ENCODE peak calls at places on chromosomes 6 and 20, in seven cellular contexts. X is IMR-90, A is mesendoderm, P is neuronal stem cell, F is H1, D is trophoblast cell, M is H9. O is an unnamed sample.

GRCh38 chr6:119307041-119307440 is 42.5 kb downstream of the MAN1A1 start:
- DNase-seq in F (no peak), A (no peak), M (no peak), X (no peak), P (no peak), D (no peak), O (no peak)

GRCh38 chr6:6683964-6684363 is 95.4 kb downstream of the LY86 start:
- DNase-seq in X (no peak), A (no peak), P (no peak), M (no peak), F (no peak), D (no peak), O (no peak)

GRCh38 chr6:15171026-15171425 is 74.8 kb upstream of the JARID2 start:
- DNase-seq in F (no peak), A (no peak), D (no peak), M (no peak), X (no peak), P (peak), O (no peak)

GRCh38 chr6:9647599-9647998 is 767.3 kb downstream of the TFAP2A start:
- DNase-seq in F (no peak), M (no peak), P (no peak), X (peak), A (no peak), D (peak), O (no peak)

GRCh38 chr20:34529742-34530141 is 13.5 kb downstream of the DYNLRB1 start:
- DNase-seq in X (no peak), F (no peak), P (no peak), A (no peak), M (no peak), D (no peak), O (no peak)

GRCh38 chr6:42137192-42137753 is 5.1 kb downstream of the C6orf132 start:
- DNase-seq in A (peak), F (peak), X (no peak), M (peak), P (no peak), D (peak), O (no peak)

GRCh38 chr6:29516108-29516507 is 28.4 kb upstream of the MAS1L start:
- DNase-seq in A (no peak), X (peak), P (no peak), D (no peak), M (no peak), F (no peak), O (no peak)

GRCh38 chr20:61951695-61952533 is 113.8 kb downstream of the TAF4 start:
- DNase-seq in X (peak), D (no peak), A (peak), F (peak), M (peak), P (peak), O (peak)

GRCh38 chr20:31857861-31858835 is 12.2 kb downstream of the DUSP15 start:
- DNase-seq in F (no peak), A (no peak), M (no peak), D (no peak), X (no peak), P (no peak), O (no peak)

GRCh38 chr6:112877134-112878100 is 530.3 kb downstream of the RFPL4B start:
- DNase-seq in P (no peak), X (peak), F (no peak), M (no peak), A (peak), D (peak), O (peak)

GRCh38 chr6:165729307-165729936 is 66.4 kb upstream of the PDE10A start:
- DNase-seq in P (peak), D (peak), F (peak), X (peak), A (peak), M (no peak), O (peak)

GRCh38 chr6:169345198-169345597 is 91.6 kb upstream of the THBS2 start:
- DNase-seq in A (no peak), P (no peak), D (no peak), M (no peak), X (no peak), F (no peak), O (no peak)

GRCh38 chr6:13103169-13103568 is 225.2 kb downstream of the TBC1D7 start:
- DNase-seq in M (no peak), D (no peak), A (no peak), P (no peak), F (no peak), X (no peak), O (no peak)
- H4K8ac ChIP-seq in M (no peak), D (no peak), A (no peak), P (no peak), F (no peak), X (no peak), O (no peak)

GRCh38 chr6:154796484-154796883 is 63.3 kb downstream of the SCAF8 start:
- DNase-seq in A (peak), M (no peak), F (no peak), D (no peak), X (no peak), P (no peak), O (no peak)
- H4K8ac ChIP-seq in A (no peak), M (no peak), F (no peak), D (no peak), X (no peak), P (no peak), O (no peak)

GRCh38 chr6:83047065-83047754 is 18.4 kb downstream of the UBE3D start:
- DNase-seq in D (no peak), M (peak), X (no peak), P (no peak), A (peak), F (peak), O (no peak)

GRCh38 chr6:83042671-83043070 is 23.0 kb downstream of the UBE3D start:
- DNase-seq in F (no peak), M (no peak), X (no peak), P (no peak), A (no peak), D (no peak), O (no peak)

GRCh38 chr6:83044211-83044768 is 21.4 kb downstream of the UBE3D start:
- DNase-seq in A (no peak), F (no peak), P (no peak), D (no peak), X (no peak), M (no peak), O (peak)
- H4K8ac ChIP-seq in A (no peak), F (no peak), P (no peak), D (no peak), X (no peak), M (no peak), O (no peak)

DNA sequence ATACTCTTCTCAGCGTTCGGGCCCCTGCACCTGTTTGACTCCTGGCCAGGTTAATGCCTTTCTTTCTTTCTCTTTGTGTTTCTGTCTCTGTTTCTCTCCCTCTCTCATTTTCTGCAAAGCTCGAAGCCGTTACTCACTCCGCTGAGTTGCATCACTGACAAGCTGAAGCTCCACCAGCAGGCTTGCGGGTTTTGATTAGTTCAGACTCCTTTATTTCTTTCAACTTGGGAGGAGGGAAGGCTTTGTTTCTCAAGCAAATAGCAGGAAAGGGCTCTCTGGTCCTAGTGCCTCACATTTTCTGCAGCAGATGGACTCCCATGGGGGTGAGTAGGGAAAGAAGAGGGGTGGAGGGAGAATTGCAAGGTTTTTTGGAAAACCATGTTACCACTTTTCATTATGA is 135.6 kb upstream of the SUPT3H start:
- DNase-seq in F (no peak), D (no peak), P (no peak), M (no peak), X (no peak), A (peak), O (no peak)
- H4K8ac ChIP-seq in F (no peak), D (no peak), P (peak), M (no peak), X (no peak), A (no peak), O (peak)

GRCh38 chr6:73648166-73648565 is 5.6 kb downstream of the SLC17A5 start:
- DNase-seq in P (no peak), M (no peak), X (peak), F (no peak), D (no peak), A (no peak), O (no peak)
- H4K8ac ChIP-seq in P (no peak), M (no peak), X (no peak), F (no peak), D (no peak), A (no peak), O (no peak)

GRCh38 chr20:19958923-19959322 is 58.2 kb upstream of the NAA20 start:
- DNase-seq in F (no peak), D (no peak), P (no peak), X (no peak), A (no peak), M (no peak), O (no peak)
- H4K8ac ChIP-seq in F (no peak), D (no peak), P (no peak), X (no peak), A (no peak), M (no peak), O (no peak)

DNA sequence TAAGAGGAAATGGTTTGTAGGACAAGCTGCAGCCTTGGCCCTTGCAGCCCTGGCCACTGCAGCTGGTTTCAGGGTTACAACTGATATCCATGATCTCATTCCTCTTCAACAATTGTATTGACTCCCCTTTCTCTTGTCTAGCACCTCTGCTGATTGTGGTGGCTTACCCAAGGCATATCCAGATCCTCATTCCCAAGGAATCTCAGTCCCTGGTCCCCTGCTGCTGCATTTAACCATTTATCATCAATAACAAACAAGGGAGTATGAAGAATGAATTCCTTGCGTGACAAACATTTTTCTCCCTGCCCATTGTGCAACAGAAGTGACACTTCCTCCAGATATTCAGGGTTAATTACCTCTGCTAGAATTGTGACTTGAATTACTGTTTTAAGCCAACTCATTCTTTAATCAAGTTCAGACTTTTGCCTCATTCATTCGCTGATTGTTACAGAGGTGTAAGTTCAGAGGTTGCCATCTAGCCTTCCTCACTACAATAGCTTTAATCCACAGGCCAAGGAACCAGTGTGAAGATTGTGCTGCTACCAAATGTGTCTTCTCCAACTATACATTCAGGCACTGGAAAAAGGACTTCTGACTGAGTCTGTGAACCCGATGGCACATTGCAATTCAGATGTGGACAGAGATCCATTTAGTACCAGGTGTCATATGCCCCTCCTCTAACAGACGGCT is 111.1 kb upstream of the ADGRF1 start:
- DNase-seq in X (peak), A (peak), P (no peak), F (no peak), M (no peak), D (peak), O (peak)
- H4K8ac ChIP-seq in X (peak), A (no peak), P (no peak), F (no peak), M (no peak), D (peak), O (peak)

O was measured in mesenchymal stem cell.